ENCODE peak calls at places on chromosomes 2 and 18, in six cellular contexts. H, I, U, M, L and D are unnamed samples.

GRCh38 chr2:45390433-45390832 is 220.6 kb downstream of the SRBD1 start:
- DNase-seq in H (no peak), I (no peak), U (peak), M (no peak), L (peak), D (no peak)

GRCh38 chr18:28062446-28062845 is 114.5 kb downstream of the CDH2 start:
- DNase-seq in H (no peak), I (peak), U (no peak), M (no peak), L (no peak), D (no peak)

GRCh38 chr2:120715356-120715755 is 20.3 kb upstream of the GLI2 start:
- DNase-seq in H (no peak), I (no peak), U (no peak), M (no peak), L (no peak), D (no peak)

GRCh38 chr2:113869253-113869652 is 20.6 kb upstream of the ACTR3 start:
- DNase-seq in H (no peak), I (no peak), U (no peak), M (no peak), L (no peak), D (no peak)

GRCh38 chr2:3462493-3463104 is 56.7 kb downstream of the ADI1 start:
- DNase-seq in H (no peak), I (no peak), U (no peak), M (no peak), L (no peak), D (no peak)

GRCh38 chr2:19911799-19912509 is 10.2 kb upstream of the TTC32 start:
- DNase-seq in H (peak), I (peak), U (no peak), M (peak), L (no peak), D (peak)

GRCh38 chr2:43592443-43592842 is 3.4 kb downstream of the THADA start:
- DNase-seq in H (no peak), I (peak), U (no peak), M (no peak), L (no peak), D (no peak)

GRCh38 chr2:106956879-106957278 is 70.9 kb upstream of the ST6GAL2 start:
- DNase-seq in H (peak), I (peak), U (no peak), M (no peak), L (peak), D (no peak)

GRCh38 chr2:119756837-119757236 is 2.9 kb upstream of the PTPN4 start:
- DNase-seq in H (peak), I (peak), U (no peak), M (peak), L (no peak), D (no peak)

GRCh38 chr18:3129053-3129864 is 90.5 kb downstream of the MYOM1 start:
- DNase-seq in H (peak), I (peak), U (peak), M (peak), L (peak), D (peak)

GRCh38 chr2:386406-387103 is 98.7 kb upstream of the ALKAL2 start:
- DNase-seq in H (no peak), I (no peak), U (no peak), M (no peak), L (no peak), D (no peak)

GRCh38 chr2:234403074-234403473 is 93.8 kb downstream of the ARL4C start:
- DNase-seq in H (no peak), I (peak), U (no peak), M (no peak), L (no peak), D (no peak)

GRCh38 chr2:20313659-20314058 is 37.0 kb downstream of the PUM2 start:
- DNase-seq in H (no peak), I (peak), U (no peak), M (peak), L (no peak), D (no peak)

GRCh38 chr2:3420076-3420848 is 40.8 kb downstream of the TRAPPC12 start:
- DNase-seq in H (no peak), I (no peak), U (no peak), M (no peak), L (no peak), D (no peak)

GRCh38 chr18:64119916-64120315 is 29.0 kb downstream of the LINC00305 start:
- DNase-seq in H (peak), I (no peak), U (no peak), M (no peak), L (peak), D (no peak)

GRCh38 chr2:37809525-37809924 is 115.6 kb upstream of the RMDN2 start:
- DNase-seq in H (peak), I (peak), U (peak), M (peak), L (peak), D (peak)
- TF ChIP-seq EZH2 in H (no peak), I (no peak), U (no peak), M (no peak), L (no peak), D (no peak)

GRCh38 chr2:169845016-169845415 is 17.8 kb downstream of the UBR3 start:
- DNase-seq in H (no peak), I (no peak), U (no peak), M (no peak), L (no peak), D (no peak)

GRCh38 chr2:169840747-169841142 is 13.5 kb downstream of the UBR3 start:
- DNase-seq in H (no peak), I (no peak), U (no peak), M (no peak), L (no peak), D (no peak)

GRCh38 chr2:169834401-169834800 is 7.1 kb downstream of the UBR3 start:
- DNase-seq in H (no peak), I (no peak), U (no peak), M (no peak), L (no peak), D (no peak)

GRCh38 chr2:169838743-169839489 is 11.7 kb downstream of the UBR3 start:
- DNase-seq in H (no peak), I (no peak), U (no peak), M (no peak), L (no peak), D (no peak)

GRCh38 chr2:169839954-169840746 is 12.9 kb downstream of the UBR3 start:
- DNase-seq in H (no peak), I (no peak), U (no peak), M (no peak), L (peak), D (no peak)
- H3K27ac ChIP-seq in H (no peak), I (no peak), U (no peak), M (no peak), L (no peak), D (no peak)

DNA sequence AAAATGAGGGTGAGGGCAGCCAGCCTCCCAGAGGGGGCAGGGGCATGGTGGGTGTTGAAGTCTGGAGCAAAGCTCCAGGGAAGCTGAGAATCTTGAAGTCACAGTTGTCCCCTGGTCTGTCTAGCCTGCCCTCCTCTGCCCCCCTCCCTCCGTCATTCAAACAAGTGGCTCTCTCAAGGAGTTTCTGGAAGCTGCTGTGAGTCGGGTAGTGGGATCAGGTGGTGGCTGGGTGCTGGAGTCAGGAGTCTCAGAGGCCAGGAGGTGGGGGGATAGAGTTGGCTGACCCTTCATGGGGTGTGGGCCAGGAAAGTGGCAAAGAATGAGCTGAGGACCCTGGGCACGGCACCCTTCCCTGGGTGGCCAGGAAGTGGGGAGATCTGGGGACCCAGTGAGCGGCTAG is 495 bp upstream of the ASIC4 start:
- DNase-seq in H (no peak), I (no peak), U (no peak), M (no peak), L (no peak), D (no peak)
- TF ChIP-seq EZH2 in H (no peak), I (no peak), U (no peak), M (no peak), L (no peak), D (no peak)

GRCh38 chr2:47520302-47520630 is 117.3 kb downstream of the MSH2 start:
- DNase-seq in H (no peak), I (no peak), U (no peak), M (no peak), L (no peak), D (no peak)
- H3K27ac ChIP-seq in H (no peak), I (no peak), U (no peak), M (no peak), L (no peak), D (no peak)

GRCh38 chr2:231545105-231545902 is 15.1 kb upstream of the NMUR1 start:
- DNase-seq in H (peak), I (peak), U (no peak), M (peak), L (no peak), D (peak)
- TF ChIP-seq EZH2 in H (no peak), I (no peak), U (no peak), M (no peak), L (no peak), D (no peak)

DNA sequence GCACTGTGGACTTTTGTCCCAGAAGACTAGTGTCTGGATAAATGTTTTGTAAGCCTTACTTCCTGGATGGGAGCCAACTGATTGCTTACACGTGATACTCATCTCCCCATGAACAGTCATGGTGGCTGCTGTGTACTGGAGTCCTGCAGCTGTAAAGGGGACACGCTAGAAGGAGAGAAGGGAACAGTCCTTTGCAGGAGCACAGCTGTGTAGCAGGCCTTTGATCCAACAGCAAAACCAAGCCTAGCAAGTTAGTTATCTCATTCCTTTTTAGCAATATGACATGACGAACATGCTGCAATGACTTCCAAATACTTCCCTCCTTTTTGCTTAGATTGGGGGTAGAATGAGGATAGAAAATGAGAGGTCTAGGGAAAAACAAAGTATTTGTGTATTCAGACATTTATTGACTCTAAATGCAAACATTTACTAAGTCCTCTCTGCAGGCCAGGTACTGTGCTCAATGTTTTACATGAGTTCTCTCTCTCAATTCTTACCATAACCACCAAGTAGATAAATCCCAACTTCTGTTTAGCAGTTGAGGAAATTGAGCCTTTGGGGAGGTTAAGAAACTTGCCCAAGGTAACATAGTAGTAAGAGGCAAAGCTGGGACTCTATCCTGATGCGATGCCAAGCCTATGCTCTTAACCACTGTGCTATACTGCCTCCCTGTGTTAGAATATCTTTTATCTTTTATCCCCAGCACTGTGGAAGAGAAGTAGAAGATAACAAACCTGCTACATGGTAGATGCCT is 55.4 kb upstream of the CD28 start:
- DNase-seq in H (peak), I (peak), U (peak), M (peak), L (peak), D (no peak)
- H3K27ac ChIP-seq in H (no peak), I (no peak), U (no peak), M (peak), L (no peak), D (no peak)

GRCh38 chr2:121821476-121822158 is 66.2 kb downstream of the TSN start:
- DNase-seq in H (no peak), I (no peak), U (no peak), M (no peak), L (no peak), D (no peak)
- TF ChIP-seq EZH2 in H (no peak), I (no peak), U (no peak), M (no peak), L (no peak), D (no peak)